ENCODE peak calls at places on chromosomes 11 and 22, in four cellular contexts. Y is GM12891, M is K562, P is GM12878. H is an unnamed sample.

GRCh38 chr22:46193898-46194310 is 43.6 kb downstream of the PPARA start:
- DNase-seq in Y (no peak), M (peak; percentile 79), P (no peak), H (no peak)

GRCh38 chr22:26480611-26480932 is 3.0 kb downstream of the HPS4 start:
- DNase-seq in Y (no peak), M (no peak), P (no peak), H (no peak)

GRCh38 chr11:73198677-73199076 is 19.4 kb upstream of the P2RY2 start:
- DNase-seq in Y (no peak), M (peak; percentile 45), P (no peak), H (no peak)

GRCh38 chr11:15901790-15902189 is 454.6 kb downstream of the SOX6 start:
- DNase-seq in Y (no peak), M (no peak), P (no peak), H (no peak)

GRCh38 chr22:37982938-37983859 is 1.2 kb downstream of the SOX10 start:
- DNase-seq in Y (no peak), M (peak; percentile 63), P (no peak), H (no peak)

GRCh38 chr11:124069429-124070401 is 28.6 kb upstream of the OR10G7 start:
- DNase-seq in Y (no peak), M (peak; percentile 47), P (peak; percentile 13), H (peak; percentile 62)

GRCh38 chr11:61023086-61024035 is 51.9 kb downstream of the CD6 start:
- DNase-seq in Y (no peak), M (no peak), P (no peak), H (no peak)

GRCh38 chr11:35798983-35799382 is 136.4 kb downstream of the TRIM44 start:
- DNase-seq in Y (no peak), M (no peak), P (no peak), H (no peak)

GRCh38 chr11:33160147-33160546 is 1.1 kb downstream of the CSTF3 start:
- DNase-seq in Y (no peak), M (no peak), P (no peak), H (no peak)

GRCh38 chr22:18024276-18024939 is at the start of gene MICAL3:
- DNase-seq in Y (peak; percentile 82), M (peak; percentile 71), P (no peak), H (peak; percentile 18)

GRCh38 chr11:78630561-78631303 is 56.1 kb upstream of the NARS2 start:
- DNase-seq in Y (no peak), M (no peak), P (no peak), H (no peak)

GRCh38 chr11:6431861-6432260 is 8.9 kb downstream of the HPX start:
- DNase-seq in Y (no peak), M (no peak), P (no peak), H (no peak)

GRCh38 chr22:45483918-45484499 is 18.7 kb upstream of the FBLN1 start:
- DNase-seq in Y (no peak), M (no peak), P (no peak), H (no peak)

GRCh38 chr22:39241632-39242388 is 3.0 kb downstream of the PDGFB start:
- DNase-seq in Y (no peak), M (no peak), P (no peak), H (no peak)

GRCh38 chr11:128776088-128776433 is 82.2 kb downstream of the FLI1 start:
- DNase-seq in Y (peak; percentile 29), M (no peak), P (no peak), H (no peak)

GRCh38 chr11:63537293-63538101 is 889 bp downstream of the PLAAT4 start:
- DNase-seq in Y (no peak), M (no peak), P (no peak), H (no peak)

GRCh38 chr22:50500452-50500851 is 7.0 kb downstream of the LMF2 start:
- DNase-seq in Y (no peak), M (no peak), P (no peak), H (no peak)

GRCh38 chr11:130721736-130722135 is 194.5 kb downstream of the SNX19 start:
- DNase-seq in Y (no peak), M (no peak), P (no peak), H (no peak)

GRCh38 chr11:86608251-86608799 is 64.1 kb downstream of the ME3 start:
- DNase-seq in Y (peak; percentile 14), M (peak; percentile 76), P (peak; percentile 21), H (peak; percentile 47)

GRCh38 chr11:1260023-1260501 is 37.2 kb downstream of the MUC5B start:
- DNase-seq in Y (peak; percentile 66), M (peak; percentile 98), P (no peak), H (no peak)

GRCh38 chr11:45260047-45260446 is 26.1 kb downstream of the SYT13 start:
- DNase-seq in Y (no peak), M (no peak), P (no peak), H (no peak)

GRCh38 chr11:81030186-81030585 is 1589.4 kb upstream of the TENM4 start:
- DNase-seq in Y (no peak), M (no peak), P (no peak), H (no peak)
- TF ChIP-seq SPI1 in Y (no peak), M (no peak), P (no peak), H (no peak)

DNA sequence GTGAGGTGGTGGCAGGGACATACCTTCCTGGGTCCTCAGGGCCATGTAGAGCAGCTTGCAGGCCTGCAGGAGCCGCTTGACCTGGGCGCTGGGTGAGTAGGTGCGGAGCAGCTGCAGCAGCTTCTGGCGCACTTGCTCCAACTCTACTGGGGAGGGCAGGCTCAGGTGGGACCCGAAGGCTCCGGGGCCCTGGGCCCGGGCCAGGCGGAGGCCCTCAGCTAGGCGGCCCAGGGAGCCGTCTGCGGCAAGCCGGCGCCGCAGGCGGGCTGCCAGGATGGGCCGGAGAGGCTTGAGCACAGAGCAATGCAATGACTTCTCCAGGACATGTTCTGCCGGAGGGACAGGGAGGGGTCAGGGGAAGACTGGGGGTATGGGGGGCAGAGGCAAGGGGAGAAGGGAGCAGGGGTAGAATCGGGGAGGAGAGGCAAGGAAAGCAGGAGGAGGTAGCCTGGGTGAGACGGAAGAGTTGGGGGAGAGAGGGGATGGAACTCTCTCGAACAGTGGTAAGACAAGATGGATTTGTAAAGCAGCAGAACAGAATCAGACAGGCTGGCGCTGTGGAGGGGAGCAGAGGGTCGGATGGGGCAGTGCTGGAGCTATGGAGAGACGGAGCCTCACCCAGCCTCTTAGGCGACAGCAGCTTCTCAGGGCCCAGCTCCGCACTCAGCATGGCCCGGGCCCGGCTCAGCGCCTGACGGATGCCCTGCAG is 2.2 kb downstream of the RIN1 start:
- DNase-seq in Y (no peak), M (no peak), P (no peak), H (no peak)
- TF ChIP-seq SPI1 in Y (no peak), M (no peak), P (no peak), H (no peak)

GRCh38 chr11:59669611-59670009 is 773 bp upstream of the PATL1 start:
- DNase-seq in Y (no peak), M (peak; percentile 33), P (no peak), H (no peak)
- TF ChIP-seq SPI1 in Y (no peak), M (no peak), P (no peak), H (no peak)

GRCh38 chr11:2796508-2797180 is 88.9 kb downstream of the CDKN1C start:
- DNase-seq in Y (no peak), M (no peak), P (no peak), H (no peak)
- TF ChIP-seq SPI1 in Y (no peak), M (no peak), P (no peak), H (no peak)

H was measured in HL-60.